ENCODE peak calls at places on chromosomes 13 and 19, in five cellular contexts. S is MCF 10A, I is mesothelial cell of epicardium, G is ascending aorta, K is fibroblast of mammary gland. T is an unnamed sample.

GRCh38 chr13:97127842-97128241 is 94.3 kb upstream of the MBNL2 start:
- DNase-seq in G (no peak), I (no peak), K (no peak), S (peak), T (no peak)

GRCh38 chr19:1259206-1259872 is 9.8 kb upstream of the CIRBP start:
- DNase-seq in S (peak), K (peak), I (no peak), G (no peak), T (no peak)

GRCh38 chr13:81987677-81988357 is 1646.9 kb upstream of the SPRY2 start:
- DNase-seq in G (no peak), S (no peak), I (no peak), K (no peak), T (no peak)

GRCh38 chr19:58477130-58477529 is 978 bp downstream of the ZNF446 start:
- DNase-seq in S (no peak), I (no peak), K (no peak), G (no peak), T (no peak)

GRCh38 chr19:52216401-52216800 is 26.5 kb downstream of the PPP2R1A start:
- DNase-seq in I (no peak), S (no peak), G (peak), K (no peak), T (peak)

GRCh38 chr13:27797228-27797624 is 4.9 kb downstream of the GSX1 start:
- DNase-seq in I (peak), G (no peak), K (peak), S (peak), T (no peak)

GRCh38 chr13:60869941-60870613 is 473.1 kb downstream of the TDRD3 start:
- DNase-seq in I (no peak), K (no peak), G (no peak), S (no peak), T (no peak)

GRCh38 chr13:30156826-30157615 is 150.3 kb downstream of the KATNAL1 start:
- DNase-seq in K (no peak), S (no peak), I (no peak), G (no peak), T (no peak)

GRCh38 chr19:5588906-5589676 is 21.3 kb upstream of the TINCR start:
- DNase-seq in G (no peak), K (no peak), I (no peak), S (no peak), T (no peak)

GRCh38 chr19:43432866-43433673 is 18.4 kb downstream of the TEX101 start:
- DNase-seq in K (peak), S (peak), G (peak), I (peak), T (peak)

GRCh38 chr13:59906413-59907027 is 257.2 kb downstream of the DIAPH3 start:
- DNase-seq in S (peak), K (peak), I (no peak), G (no peak), T (no peak)

GRCh38 chr13:33891196-33891742 is 73.3 kb downstream of the RFC3 start:
- DNase-seq in G (no peak), I (no peak), K (no peak), S (no peak), T (no peak)

GRCh38 chr19:35552534-35553384 is 7.3 kb downstream of the TMEM147 start:
- DNase-seq in I (no peak), G (no peak), S (no peak), K (no peak), T (no peak)

GRCh38 chr19:8196271-8196908 is 12.8 kb upstream of the CERS4 start:
- DNase-seq in S (no peak), K (no peak), G (no peak), I (no peak), T (no peak)

GRCh38 chr13:105847532-105848295 is 687.7 kb downstream of the EFNB2 start:
- DNase-seq in I (no peak), S (no peak), G (no peak), K (no peak), T (no peak)

GRCh38 chr19:19662866-19663291 is 597 bp downstream of the ATP13A1 start:
- DNase-seq in S (peak), K (peak), I (no peak), G (no peak), T (no peak)

GRCh38 chr13:102312841-102313240 is 89.0 kb downstream of the FGF14 start:
- DNase-seq in S (no peak), I (no peak), K (no peak), G (no peak), T (no peak)

GRCh38 chr13:62293081-62293480 is 877.4 kb upstream of the PCDH20 start:
- DNase-seq in G (no peak), S (peak), K (peak), I (no peak), T (peak)

GRCh38 chr13:99086869-99087129 is 108.9 kb upstream of the DOCK9 start:
- DNase-seq in S (no peak), I (peak), G (no peak), K (peak), T (peak)

GRCh38 chr19:55830656-55831055 is 1.1 kb downstream of the NLRP11 start:
- DNase-seq in I (no peak), S (no peak), K (no peak), G (no peak), T (no peak)

GRCh38 chr13:23709521-23709920 is 139.3 kb downstream of the TNFRSF19 start:
- DNase-seq in G (no peak), I (no peak), K (no peak), S (no peak), T (no peak)

GRCh38 chr19:3047307-3048189 is 14.7 kb downstream of the TLE5 start:
- DNase-seq in G (peak), S (peak), I (peak), K (peak), T (peak)

GRCh38 chr13:72255908-72256307 is 388.9 kb upstream of the DACH1 start:
- DNase-seq in S (peak), K (peak), G (no peak), I (peak), T (no peak)

GRCh38 chr13:90717451-90717936 is 630.0 kb upstream of the MIR17HG start:
- DNase-seq in I (no peak), S (peak), K (peak), G (no peak), T (no peak)